ENCODE peak calls at places on chromosomes 6 and 20, in seven cellular contexts. E, R, P, M, D, K and O are unnamed samples.

GRCh38 chr6:34099878-34100277 is 46.0 kb downstream of the GRM4 start:
- DNase-seq in E (no peak), R (no peak), P (no peak), M (no peak), D (no peak), K (no peak), O (no peak)

GRCh38 chr20:57919059-57919458 is 209.2 kb upstream of the PMEPA1 start:
- DNase-seq in E (no peak), R (no peak), P (no peak), M (no peak), D (no peak), K (no peak), O (no peak)

GRCh38 chr6:154410619-154411044 is 54.0 kb upstream of the IPCEF1 start:
- DNase-seq in E (peak; percentile 86), R (peak; percentile 97), P (no peak), M (no peak), D (no peak), K (peak; percentile 66), O (no peak)

GRCh38 chr6:142187209-142187608 is 40.1 kb downstream of the VTA1 start:
- DNase-seq in E (peak; percentile 88), R (peak; percentile 77), P (peak; percentile 55), M (no peak), D (no peak), K (no peak), O (no peak)

GRCh38 chr6:82270791-82271392 is 23.3 kb upstream of the IBTK start:
- DNase-seq in E (no peak), R (peak; percentile 52), P (no peak), M (no peak), D (peak; percentile 15), K (peak; percentile 24), O (no peak)

GRCh38 chr6:161882196-161882595 is 608.3 kb upstream of the AGPAT4 start:
- DNase-seq in E (no peak), R (no peak), P (no peak), M (no peak), D (no peak), K (no peak), O (no peak)

GRCh38 chr6:144113366-144113765 is 18.0 kb upstream of the SF3B5 start:
- DNase-seq in E (no peak), R (no peak), P (no peak), M (no peak), D (no peak), K (no peak), O (no peak)

GRCh38 chr6:157953580-157954091 is 28.0 kb upstream of the SYNJ2 start:
- DNase-seq in E (no peak), R (no peak), P (no peak), M (no peak), D (no peak), K (no peak), O (no peak)

GRCh38 chr6:168662301-168662936 is 221.4 kb downstream of the SMOC2 start:
- DNase-seq in E (peak; percentile 21), R (no peak), P (no peak), M (peak; percentile 9), D (no peak), K (no peak), O (no peak)

GRCh38 chr6:168660400-168660945 is 219.5 kb downstream of the SMOC2 start:
- DNase-seq in E (peak; percentile 17), R (no peak), P (no peak), M (no peak), D (no peak), K (no peak), O (no peak)

GRCh38 chr6:168655462-168656152 is 214.6 kb downstream of the SMOC2 start:
- DNase-seq in E (peak; percentile 25), R (no peak), P (no peak), M (no peak), D (no peak), K (no peak), O (no peak)

GRCh38 chr6:168658059-168658458 is 217.1 kb downstream of the SMOC2 start:
- DNase-seq in E (peak; percentile 36), R (no peak), P (no peak), M (no peak), D (no peak), K (no peak), O (no peak)
- H3K9me3 ChIP-seq in E (no peaks in the 10 kb centered on the region), R (peaks cover 40% of the 10 kb centered on the region), P (no peaks in the 10 kb centered on the region), M (peaks cover 6% of the 10 kb centered on the region), D (no peaks in the 10 kb centered on the region), K (no peaks in the 10 kb centered on the region), O (no peaks in the 10 kb centered on the region)

GRCh38 chr20:6956056-6956455 is 188.6 kb downstream of the BMP2 start:
- DNase-seq in E (no peak), R (no peak), P (no peak), M (no peak), D (no peak), K (no peak), O (no peak)
- H3K9me3 ChIP-seq in E (no peaks in the 10 kb centered on the region), R (peaks cover 2% of the 10 kb centered on the region), P (no peaks in the 10 kb centered on the region), M (peaks cover 16% of the 10 kb centered on the region), D (no peaks in the 10 kb centered on the region), K (peaks cover 4% of the 10 kb centered on the region), O (no peaks in the 10 kb centered on the region)

GRCh38 chr6:22557007-22557406 is 12.4 kb upstream of the HDGFL1 start:
- DNase-seq in E (no peak), R (no peak), P (no peak), M (no peak), D (no peak), K (no peak), O (no peak)
- H3K9me3 ChIP-seq in E (no peaks in the 10 kb centered on the region), R (no peaks in the 10 kb centered on the region), P (no peaks in the 10 kb centered on the region), M (no peaks in the 10 kb centered on the region), D (no peaks in the 10 kb centered on the region), K (no peaks in the 10 kb centered on the region), O (no peaks in the 10 kb centered on the region)

DNA sequence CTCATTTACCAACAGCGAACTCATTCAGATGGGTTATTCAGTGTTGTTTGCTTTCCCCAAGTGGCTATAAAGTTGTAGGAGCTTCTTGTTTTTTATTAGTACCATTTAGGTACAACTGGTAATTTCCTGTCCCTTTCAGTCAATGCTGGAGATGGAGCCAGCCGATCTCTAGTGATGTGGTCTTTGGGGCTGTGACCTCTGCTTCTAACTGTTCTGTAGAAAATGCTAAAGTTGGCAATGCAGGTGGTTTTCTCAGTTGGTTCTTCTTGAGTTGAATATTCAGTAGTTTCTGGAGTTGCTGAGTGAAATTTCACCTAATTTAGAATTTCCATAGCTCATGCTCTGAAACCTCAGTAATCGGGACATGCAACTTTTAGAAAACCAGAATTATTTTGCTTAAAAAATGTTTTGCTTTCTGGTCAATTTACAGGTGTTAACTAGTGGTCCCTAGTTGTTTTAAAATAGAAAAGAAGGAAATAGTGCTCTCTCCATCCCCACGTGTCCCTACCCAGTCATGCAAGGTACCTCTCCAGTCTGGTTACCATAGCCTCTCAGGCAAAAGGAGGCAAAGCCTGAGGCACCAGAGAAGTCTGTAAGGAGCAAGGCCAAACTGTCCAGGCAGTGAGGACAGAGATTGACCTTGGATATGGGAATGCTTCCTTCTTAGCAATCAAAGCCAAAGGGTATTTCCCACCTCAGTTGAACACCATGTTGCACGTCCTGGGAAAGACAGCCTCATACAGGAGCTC is 27.3 kb upstream of the GABRR1 start:
- DNase-seq in E (no peak), R (no peak), P (no peak), M (no peak), D (no peak), K (no peak), O (no peak)
- H3K9me3 ChIP-seq in E (no peaks in the 10 kb centered on the region), R (no peaks in the 10 kb centered on the region), P (no peaks in the 10 kb centered on the region), M (no peaks in the 10 kb centered on the region), D (no peaks in the 10 kb centered on the region), K (no peaks in the 10 kb centered on the region), O (no peaks in the 10 kb centered on the region)

GRCh38 chr6:44712353-44713147 is 325.0 kb downstream of the CDC5L start:
- DNase-seq in E (no peak), R (no peak), P (no peak), M (no peak), D (no peak), K (no peak), O (no peak)

GRCh38 chr6:44706011-44706410 is 318.5 kb downstream of the CDC5L start:
- DNase-seq in E (no peak), R (no peak), P (no peak), M (no peak), D (no peak), K (no peak), O (no peak)

GRCh38 chr6:44704240-44705150 is 317.0 kb downstream of the CDC5L start:
- DNase-seq in E (no peak), R (no peak), P (no peak), M (no peak), D (peak; percentile 71), K (no peak), O (no peak)

GRCh38 chr6:44705611-44706010 is 318.1 kb downstream of the CDC5L start:
- DNase-seq in E (no peak), R (no peak), P (no peak), M (no peak), D (no peak), K (no peak), O (no peak)

DNA sequence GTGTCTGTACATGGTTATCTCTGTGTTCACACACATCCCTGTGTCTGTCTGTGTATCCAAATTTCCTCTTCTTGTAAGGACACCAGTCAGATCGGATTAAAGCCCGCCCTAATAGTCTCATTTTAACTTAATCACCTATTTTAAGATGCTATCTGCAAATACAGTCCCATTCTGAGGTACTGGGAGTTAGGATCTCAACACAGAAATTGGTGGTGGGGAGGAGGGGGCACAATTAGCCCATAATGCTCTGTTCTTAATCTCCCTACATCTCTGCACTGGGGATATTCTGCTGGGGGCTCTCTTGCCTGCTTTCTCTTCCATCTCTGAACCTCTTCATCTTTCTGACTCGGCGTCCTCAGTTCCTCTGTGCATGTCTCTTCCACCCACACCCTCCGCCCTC is 320.7 kb downstream of the CDC5L start:
- DNase-seq in E (no peak), R (no peak), P (no peak), M (no peak), D (no peak), K (no peak), O (no peak)
- H3K9me3 ChIP-seq in E (no peaks in the 10 kb centered on the region), R (no peaks in the 10 kb centered on the region), P (no peaks in the 10 kb centered on the region), M (no peaks in the 10 kb centered on the region), D (peaks cover 6% of the 10 kb centered on the region), K (no peaks in the 10 kb centered on the region), O (no peaks in the 10 kb centered on the region)